ENCODE peak calls at places on chromosomes 3 and 15, in nine cellular contexts. K is esophagus squamous epithelium, X is neural progenitor cell, Y is heart right ventricle, U is left lung, T is endothelial cell of umbilical vein, S is thoracic aorta, F is upper lobe of right lung, D is lower lobe of right lung. A is an unnamed sample.

GRCh38 chr3:37586280-37586679 is 275.4 kb upstream of the CTDSPL start:
- DNase-seq in Y (no peak), F (no peak), D (no peak), U (no peak), T (no peak), X (no peak), K (no peak), S (no peak), A (no peak)

GRCh38 chr3:196322-197153 is at the start of gene CHL1:
- DNase-seq in X (peak; percentile 72), Y (peak; percentile 16), F (peak; percentile 52), T (no peak), S (no peak), U (no peak), K (no peak), D (peak; percentile 45), A (no peak)

GRCh38 chr3:60269829-60270266 is 981.4 kb downstream of the FHIT start:
- DNase-seq in X (no peak), T (no peak), K (no peak), Y (no peak), D (no peak), U (no peak), S (no peak), F (no peak), A (no peak)

GRCh38 chr15:88015228-88015860 is 241.2 kb downstream of the NTRK3 start:
- DNase-seq in D (no peak), X (no peak), K (no peak), Y (peak; percentile 46), S (no peak), U (no peak), T (no peak), F (no peak), A (no peak)

GRCh38 chr3:50464578-50464977 is 38.9 kb downstream of the CACNA2D2 start:
- DNase-seq in Y (no peak), T (no peak), S (no peak), X (no peak), D (no peak), U (no peak), F (no peak), K (no peak), A (no peak)

GRCh38 chr3:187997490-187997889 is 156.5 kb upstream of the LPP start:
- DNase-seq in U (no peak), D (no peak), Y (no peak), S (no peak), K (no peak), T (no peak), F (no peak), X (no peak), A (no peak)

GRCh38 chr3:58161435-58162398 is 49.1 kb downstream of the DNASE1L3 start:
- DNase-seq in U (peak; percentile 79), F (peak; percentile 70), X (no peak), D (no peak), Y (no peak), S (peak; percentile 84), T (peak; percentile 96), K (no peak), A (peak; percentile 51)

GRCh38 chr3:181189556-181189955 is 200.0 kb upstream of the DNAJC19 start:
- DNase-seq in K (no peak), D (no peak), Y (no peak), X (no peak), F (no peak), U (no peak), S (no peak), T (no peak), A (no peak)

GRCh38 chr3:81744366-81744765 is 17.1 kb downstream of the GBE1 start:
- DNase-seq in U (no peak), D (no peak), F (no peak), Y (no peak), X (no peak), T (peak; percentile 93), S (no peak), K (no peak), A (no peak)

GRCh38 chr3:169256027-169256426 is 407.5 kb downstream of the MECOM start:
- DNase-seq in Y (no peak), K (no peak), X (no peak), F (no peak), U (no peak), S (no peak), D (no peak), T (no peak), A (no peak)

GRCh38 chr15:61327019-61327631 is 98.0 kb upstream of the RORA start:
- DNase-seq in K (no peak), U (no peak), Y (no peak), D (no peak), F (no peak), X (no peak), S (no peak), T (no peak), A (peak; percentile 42)

GRCh38 chr15:77654975-77655374 is 22.3 kb upstream of the LINGO1 start:
- DNase-seq in S (no peak), U (no peak), Y (no peak), D (no peak), X (peak; percentile 66), F (no peak), K (no peak), T (no peak), A (no peak)
- TF ChIP-seq CTCF in S (no peak), U (no peak), Y (peak; percentile 28), D (peak; percentile 17), X (peak; percentile 59), F (no peak), K (no peak), T (peak; percentile 23), A (no peak)

GRCh38 chr3:46878796-46879436 is 1.4 kb downstream of the PTH1R start:
- DNase-seq in K (no peak), S (no peak), T (no peak), X (peak; percentile 84), D (no peak), U (no peak), Y (no peak), F (no peak), A (no peak)

GRCh38 chr3:46874430-46874829 is 3.1 kb upstream of the PTH1R start:
- DNase-seq in S (no peak), Y (peak; percentile 44), X (no peak), T (no peak), U (no peak), F (no peak), D (no peak), K (no peak), A (no peak)

GRCh38 chr3:46877671-46878125 is at the start of gene PTH1R:
- DNase-seq in Y (no peak), K (no peak), F (no peak), S (no peak), T (no peak), D (no peak), U (no peak), X (no peak), A (no peak)

GRCh38 chr3:46875560-46875959 is 2.0 kb upstream of the PTH1R start:
- DNase-seq in T (no peak), S (no peak), D (no peak), K (no peak), X (no peak), U (no peak), Y (no peak), F (no peak), A (no peak)

DNA sequence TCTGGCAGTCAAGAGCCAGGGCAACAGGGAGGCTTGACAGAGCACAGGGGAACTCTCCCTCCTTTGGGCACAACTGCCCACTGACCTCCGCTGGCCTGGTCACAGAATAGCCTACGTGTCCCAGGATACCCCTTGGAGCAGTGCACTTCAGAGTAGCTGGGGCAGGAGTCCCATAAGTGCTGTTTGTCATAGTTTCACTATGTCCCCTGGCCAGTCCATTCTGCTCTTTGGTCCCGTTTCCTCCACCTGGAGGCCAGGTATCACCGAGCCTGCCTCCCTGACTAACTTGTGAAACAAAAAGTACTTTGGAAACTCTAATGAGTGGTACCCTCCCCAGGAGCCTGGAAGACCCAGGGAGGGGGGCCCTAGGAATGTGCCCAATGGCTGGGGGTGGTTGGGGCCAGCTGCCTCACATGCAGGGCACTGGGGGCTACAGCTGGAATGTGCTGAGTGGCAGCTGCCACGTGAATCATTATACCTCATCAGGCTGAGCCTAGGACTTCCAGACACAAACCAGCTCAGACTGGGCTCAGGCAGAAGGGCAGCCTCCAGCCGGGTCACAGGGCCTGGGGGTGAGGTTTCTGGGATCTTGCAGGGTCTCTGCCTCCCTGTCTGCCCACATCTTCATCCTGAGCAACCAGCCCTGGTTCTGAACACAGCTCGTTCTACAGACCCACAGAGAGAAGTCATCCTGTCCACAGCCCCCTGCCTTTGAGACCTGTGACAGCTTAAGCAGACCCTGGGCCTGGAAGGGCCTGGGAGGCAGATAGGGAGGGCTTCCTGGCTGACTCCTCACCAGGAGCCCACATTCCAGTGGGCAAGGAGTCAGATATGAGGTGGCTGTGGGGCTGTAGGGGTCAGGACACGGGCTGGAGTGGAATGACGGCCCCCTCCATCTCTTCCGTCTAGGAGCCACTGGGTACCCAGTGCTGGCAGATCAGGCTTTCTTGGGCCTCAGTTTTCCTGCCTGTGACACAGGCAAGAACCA is 914 bp upstream of the PTH1R start:
- DNase-seq in T (no peak), F (no peak), K (no peak), U (no peak), Y (no peak), S (no peak), D (no peak), X (no peak), A (no peak)
- H3K4me1 ChIP-seq in T (no peaks in the 10 kb centered on the region), F (peaks cover 19% of the 10 kb centered on the region), K (peaks cover 3% of the 10 kb centered on the region), U (peaks cover 3% of the 10 kb centered on the region), Y (peaks cover 56% of the 10 kb centered on the region), S (peaks cover 22% of the 10 kb centered on the region), D (peaks cover 2% of the 10 kb centered on the region), X (peaks cover 19% of the 10 kb centered on the region), A (peaks cover 22% of the 10 kb centered on the region)

GRCh38 chr15:70210538-70210937 is 112.8 kb upstream of the TLE3 start:
- DNase-seq in S (no peak), K (no peak), X (no peak), Y (no peak), U (no peak), D (no peak), T (peak; percentile 5), F (peak; percentile 33), A (no peak)
- TF ChIP-seq CTCF in S (no peak), K (no peak), X (peak; percentile 10), Y (no peak), U (no peak), D (no peak), T (peak; percentile 29), F (no peak), A (no peak)

GRCh38 chr3:128340198-128340903 is 126.3 kb downstream of the DNAJB8 start:
- DNase-seq in Y (no peak), S (no peak), F (peak; percentile 27), U (peak; percentile 20), T (no peak), D (no peak), K (no peak), X (no peak), A (no peak)

GRCh38 chr3:128340904-128341555 is 125.7 kb downstream of the DNAJB8 start:
- DNase-seq in T (no peak), K (no peak), F (no peak), D (peak; percentile 33), U (peak; percentile 26), Y (no peak), X (no peak), S (no peak), A (no peak)

GRCh38 chr3:128343287-128344045 is 123.2 kb downstream of the DNAJB8 start:
- DNase-seq in Y (no peak), X (no peak), K (no peak), D (peak; percentile 36), T (peak; percentile 88), S (no peak), F (no peak), U (peak; percentile 44), A (no peak)

GRCh38 chr3:128342701-128343180 is 123.9 kb downstream of the DNAJB8 start:
- DNase-seq in S (no peak), F (no peak), X (no peak), T (no peak), K (no peak), Y (no peak), U (no peak), D (peak; percentile 28), A (no peak)

GRCh38 chr3:128341659-128342395 is 124.9 kb downstream of the DNAJB8 start:
- DNase-seq in S (no peak), F (no peak), D (peak; percentile 33), U (no peak), Y (no peak), T (no peak), K (no peak), X (no peak), A (no peak)
- H3K4me1 ChIP-seq in S (no peaks in the 10 kb centered on the region), F (no peaks in the 10 kb centered on the region), D (peaks cover 7% of the 10 kb centered on the region), U (no peaks in the 10 kb centered on the region), Y (peaks cover 20% of the 10 kb centered on the region), T (peaks cover 11% of the 10 kb centered on the region), K (no peaks in the 10 kb centered on the region), X (no peaks in the 10 kb centered on the region), A (no peaks in the 10 kb centered on the region)

A was measured in tibial nerve.